ENCODE peak calls at places on chromosomes 12 and 14, in five cellular contexts. U, Y, K, I and S are unnamed samples.
A peak's percentile ranks its signal among the peaks of the same experiment; 100 is the strongest.

GRCh38 chr12:31011746-31012567 is 61.7 kb upstream of the DDX11 start:
- DNase-seq in U (peak; percentile 47), Y (no peak), K (no peak), I (no peak), S (no peak)

GRCh38 chr14:50985124-50985815 is 41.0 kb upstream of the PYGL start:
- DNase-seq in U (no peak), Y (no peak), K (no peak), I (no peak), S (no peak)

GRCh38 chr12:12592930-12593329 is 18.7 kb upstream of the CREBL2 start:
- DNase-seq in U (no peak), Y (no peak), K (no peak), I (no peak), S (peak; percentile 34)

GRCh38 chr14:36167431-36167830 is 9.1 kb downstream of the PTCSC3 start:
- DNase-seq in U (no peak), Y (no peak), K (no peak), I (no peak), S (no peak)

GRCh38 chr14:24607081-24607480 is 2.4 kb downstream of the GZMH start:
- DNase-seq in U (no peak), Y (peak; percentile 79), K (no peak), I (no peak), S (no peak)

GRCh38 chr12:121537814-121538698 is 42.8 kb downstream of the KDM2B start:
- DNase-seq in U (peak; percentile 30), Y (peak; percentile 39), K (no peak), I (peak; percentile 33), S (no peak)

GRCh38 chr12:111842556-111843396 is 748 bp downstream of the MAPKAPK5 start:
- DNase-seq in U (peak; percentile 13), Y (peak; percentile 15), K (no peak), I (no peak), S (no peak)

GRCh38 chr12:64083285-64084210 is 138.5 kb downstream of the KICS2 start:
- DNase-seq in U (peak; percentile 71), Y (no peak), K (peak; percentile 75), I (peak; percentile 87), S (no peak)

GRCh38 chr12:53496752-53497032 is 2.6 kb downstream of the MAP3K12 start:
- DNase-seq in U (no peak), Y (no peak), K (no peak), I (no peak), S (no peak)
- H3K4me3 ChIP-seq in U (no peak overlapping the region), Y (no peak overlapping the region), K (no peak overlapping the region), I (no peak overlapping the region), S (no peak overlapping the region)

GRCh38 chr12:32821293-32822089 is 65.8 kb upstream of the YARS2 start:
- DNase-seq in U (no peak), Y (no peak), K (peak; percentile 74), I (no peak), S (no peak)
- H3K4me3 ChIP-seq in U (no peak overlapping the region), Y (no peak overlapping the region), K (no peak overlapping the region), I (no peak overlapping the region), S (no peak overlapping the region)

GRCh38 chr14:76126066-76126465 is 25.7 kb upstream of the GPATCH2L start:
- DNase-seq in U (no peak), Y (peak; percentile 36), K (no peak), I (no peak), S (no peak)

GRCh38 chr14:76131071-76131985 is 20.4 kb upstream of the GPATCH2L start:
- DNase-seq in U (no peak), Y (no peak), K (no peak), I (no peak), S (no peak)

GRCh38 chr14:76133103-76133502 is 18.6 kb upstream of the GPATCH2L start:
- DNase-seq in U (no peak), Y (peak; percentile 9), K (no peak), I (no peak), S (no peak)

GRCh38 chr14:76125506-76125905 is 26.2 kb upstream of the GPATCH2L start:
- DNase-seq in U (no peak), Y (no peak), K (no peak), I (no peak), S (no peak)

DNA sequence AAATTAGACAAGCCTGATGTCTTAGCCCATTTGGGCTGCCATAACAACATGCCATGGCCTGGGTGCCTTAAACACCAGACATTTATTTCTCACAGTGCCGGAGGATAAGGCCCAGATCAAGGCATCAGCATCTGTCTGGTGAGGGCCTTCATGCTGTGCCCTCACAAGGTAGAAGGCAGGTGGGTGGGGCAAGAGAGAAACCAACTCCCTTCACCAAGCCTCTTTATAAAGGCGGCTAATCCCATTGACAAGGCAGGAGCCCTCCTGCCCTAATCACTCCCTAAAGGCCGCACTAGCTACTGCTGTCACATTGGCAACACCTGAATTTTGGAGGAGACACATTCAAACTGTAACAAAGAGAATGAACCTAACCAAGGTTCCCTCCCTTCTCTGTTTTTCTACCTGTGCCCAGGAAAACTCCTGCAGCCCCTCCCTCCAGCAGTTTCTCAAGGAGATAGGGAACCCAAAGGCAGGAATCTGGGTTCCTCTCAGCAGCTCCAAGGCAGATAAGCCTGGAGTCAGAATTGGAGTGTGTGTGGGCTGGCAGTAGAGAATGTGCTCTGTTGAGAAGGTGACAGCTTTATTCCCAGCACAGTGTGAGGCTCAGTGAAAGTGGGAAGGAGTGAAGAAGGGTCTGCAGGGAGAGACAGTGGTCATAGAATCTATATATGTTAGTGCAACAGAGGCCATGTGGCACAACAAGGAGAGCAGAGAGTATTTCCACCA is 21.7 kb upstream of the GPATCH2L start:
- DNase-seq in U (no peak), Y (no peak), K (no peak), I (no peak), S (no peak)
- H3K4me3 ChIP-seq in U (no peak overlapping the region), Y (no peak overlapping the region), K (no peak overlapping the region), I (no peak overlapping the region), S (no peak overlapping the region)

GRCh38 chr12:49367381-49368239 is at the start of gene SPATS2:
- DNase-seq in U (peak; percentile 100), Y (no peak), K (no peak), I (no peak), S (no peak)

GRCh38 chr12:49365542-49365941 is 1.7 kb upstream of the SPATS2 start:
- DNase-seq in U (no peak), Y (no peak), K (no peak), I (no peak), S (no peak)

GRCh38 chr12:49362077-49362476 is 5.2 kb upstream of the SPATS2 start:
- DNase-seq in U (no peak), Y (no peak), K (no peak), I (no peak), S (no peak)

GRCh38 chr12:49366652-49367380 is 446 bp upstream of the SPATS2 start:
- DNase-seq in U (peak; percentile 94), Y (peak; percentile 90), K (peak; percentile 74), I (peak; percentile 91), S (no peak)

GRCh38 chr12:49364989-49365388 is 2.3 kb upstream of the SPATS2 start:
- DNase-seq in U (no peak), Y (no peak), K (no peak), I (no peak), S (no peak)
- H3K4me3 ChIP-seq in U (no peak overlapping the region), Y (no peak overlapping the region), K (no peak overlapping the region), I (no peak overlapping the region), S (no peak overlapping the region)

DNA sequence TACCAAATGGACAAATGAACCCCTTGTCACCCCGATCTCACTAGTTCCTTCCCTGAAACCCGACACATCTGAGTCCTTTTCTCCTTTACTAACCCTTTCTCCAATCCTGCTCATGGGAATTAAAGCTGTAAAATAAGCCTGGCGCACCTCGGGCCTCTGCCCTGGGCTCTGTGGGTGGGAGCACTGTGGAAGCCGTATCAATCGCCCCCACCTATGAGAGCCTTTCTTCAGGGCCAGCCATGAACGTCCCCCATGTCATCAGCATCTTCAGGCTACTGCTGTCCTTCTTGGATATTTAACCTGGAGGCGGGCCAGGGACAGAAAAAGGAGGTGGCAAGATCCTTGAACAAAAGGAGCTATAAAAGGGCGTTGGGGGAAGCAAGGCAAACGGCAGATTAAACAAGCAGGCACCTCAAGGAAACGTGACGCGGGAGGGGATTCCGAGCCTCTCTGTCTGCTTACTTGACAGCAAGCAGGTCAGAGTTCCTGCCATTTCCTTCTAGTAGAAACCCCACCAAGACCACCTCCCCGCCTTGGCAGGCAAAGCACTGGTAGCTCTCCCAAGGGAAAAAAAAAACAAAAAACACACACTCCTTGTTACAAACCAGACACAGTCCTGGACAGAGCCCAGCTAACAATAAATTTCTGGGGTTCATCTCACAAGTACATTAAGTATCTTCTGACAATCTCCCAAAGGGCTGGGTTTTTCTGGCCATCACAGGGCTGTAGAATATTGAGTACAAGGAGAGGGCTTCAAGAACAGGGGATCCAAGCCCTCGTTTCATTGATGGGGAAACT is 62.9 kb downstream of the DPF3 start:
- DNase-seq in U (no peak), Y (no peak), K (no peak), I (no peak), S (no peak)
- H3K4me3 ChIP-seq in U (no peak overlapping the region), Y (no peak overlapping the region), K (no peak overlapping the region), I (no peak overlapping the region), S (no peak overlapping the region)

GRCh38 chr12:85273411-85274075 is 6.5 kb upstream of the ALX1 start:
- DNase-seq in U (no peak), Y (no peak), K (no peak), I (no peak), S (no peak)
- H3K4me3 ChIP-seq in U (no peak overlapping the region), Y (no peak overlapping the region), K (no peak overlapping the region), I (no peak overlapping the region), S (no peak overlapping the region)

GRCh38 chr12:131347345-131347714 is 363.6 kb upstream of the SFSWAP start:
- DNase-seq in U (no peak), Y (no peak), K (no peak), I (no peak), S (no peak)
- H3K4me3 ChIP-seq in U (no peak overlapping the region), Y (no peak overlapping the region), K (no peak overlapping the region), I (no peak overlapping the region), S (no peak overlapping the region)

GRCh38 chr12:66900616-66901015 is 221.7 kb upstream of the GRIP1 start:
- DNase-seq in U (no peak), Y (no peak), K (peak; percentile 31), I (no peak), S (no peak)

GRCh38 chr12:66903782-66904396 is 225.0 kb upstream of the GRIP1 start:
- DNase-seq in U (no peak), Y (no peak), K (no peak), I (no peak), S (no peak)

GRCh38 chr12:66899567-66899966 is 220.7 kb upstream of the GRIP1 start:
- DNase-seq in U (no peak), Y (no peak), K (no peak), I (no peak), S (no peak)

GRCh38 chr12:66901136-66901932 is 222.5 kb upstream of the GRIP1 start:
- DNase-seq in U (no peak), Y (no peak), K (no peak), I (no peak), S (no peak)

DNA sequence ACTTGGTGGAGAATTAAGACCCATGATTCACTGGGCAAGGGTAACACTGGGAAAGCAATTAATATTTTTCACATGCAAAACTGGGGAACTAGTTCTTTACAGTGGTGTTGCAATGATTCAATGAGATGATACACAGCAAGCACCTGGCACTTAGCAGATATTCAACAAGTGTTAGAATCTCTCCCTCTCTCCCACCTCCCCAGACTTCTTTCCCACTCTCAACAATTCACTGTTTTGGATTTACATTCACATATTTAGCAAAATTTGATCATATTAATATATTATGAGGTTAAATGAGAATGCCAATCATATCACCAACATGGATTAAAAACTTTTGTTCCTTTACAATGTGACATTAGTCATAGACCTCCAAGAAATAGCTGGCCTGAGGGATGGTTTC is 223.1 kb upstream of the GRIP1 start:
- DNase-seq in U (no peak), Y (no peak), K (no peak), I (no peak), S (no peak)
- H3K4me3 ChIP-seq in U (no peak overlapping the region), Y (no peak overlapping the region), K (no peak overlapping the region), I (no peak overlapping the region), S (no peak overlapping the region)